ENCODE peak calls at places on chromosome 1, in ten cellular contexts. R is fibroblast of gingiva; J is glutamatergic neuron; B is neural crest cell; V is Kasumi-1; D is activated T-cell treated with anti-CD3 and anti-CD28 coated beads, Interleukin-2, amount 50 U/mL, for 1 hour; K is NB4; W is stimulated activated CD4-positive, alpha-beta T cell treated with anti-CD3 and anti-CD28 coated beads, TNF-alpha, amount 100 ng/mL, for 1 hour; S is activated CD4-positive, CD25-positive, alpha-beta regulatory T cell treated with anti-CD3 and anti-CD28 coated beads, Interleukin-2, amount 50 U/mL, for 72 hours; X is naive thymus-derived CD8-positive, alpha-beta T cell. I is an unnamed sample.

GRCh38 chr1:182035097-182035770 is 26.3 kb downstream of the ZNF648 start:
- DNase-seq in R (no peak), J (no peak), B (no peak), V (peak; percentile 21), D (no peak), K (peak; percentile 21), W (no peak), S (no peak), X (no peak), I (no peak)

GRCh38 chr1:19436716-19437476 is 48.4 kb downstream of the CAPZB start:
- DNase-seq in R (peak; percentile 56), J (no peak), B (no peak), V (peak; percentile 45), D (no peak), K (peak; percentile 71), W (no peak), S (no peak), X (no peak), I (no peak)

GRCh38 chr1:10599194-10599861 is 124.6 kb downstream of the PEX14 start:
- DNase-seq in R (peak; percentile 45), J (no peak), B (no peak), V (no peak), D (no peak), K (no peak), W (no peak), S (no peak), X (no peak), I (peak; percentile 19)

GRCh38 chr1:231600461-231600976 is 26.1 kb upstream of the DISC1 start:
- DNase-seq in R (peak; percentile 76), J (no peak), B (no peak), V (no peak), D (no peak), K (no peak), W (no peak), S (no peak), X (no peak), I (peak; percentile 40)

GRCh38 chr1:30908886-30909777 is 574 bp upstream of the SDC3 start:
- DNase-seq in R (no peak), J (no peak), B (no peak), V (no peak), D (peak; percentile 24), K (peak; percentile 52), W (no peak), S (no peak), X (no peak), I (no peak)

GRCh38 chr1:52504720-52505119 is 48.2 kb downstream of the TUT4 start:
- DNase-seq in R (no peak), J (no peak), B (no peak), V (no peak), D (no peak), K (no peak), W (no peak), S (no peak), X (no peak), I (no peak)

GRCh38 chr1:117607471-117607870 is 1.6 kb downstream of the TENT5C start:
- DNase-seq in R (no peak), J (no peak), B (no peak), V (peak; percentile 70), D (peak; percentile 58), K (peak; percentile 93), W (no peak), S (no peak), X (peak; percentile 60), I (no peak)

GRCh38 chr1:202049129-202049528 is 38.7 kb downstream of the ELF3 start:
- DNase-seq in R (no peak), J (no peak), B (no peak), V (no peak), D (no peak), K (no peak), W (no peak), S (no peak), X (no peak), I (peak; percentile 23)

I was measured in cardiac muscle cell.